ENCODE peak calls at places on chromosome 15, in four cellular contexts. W, K, U and J are unnamed samples.

GRCh38 chr15:92921215-92922131 is 21.3 kb downstream of the CHD2 start:
- DNase-seq in U (peak), K (no peak), W (no peak), J (no peak)

GRCh38 chr15:67931861-67932260 is 92.0 kb upstream of the RNU6-1 start:
- DNase-seq in U (no peak), K (no peak), W (no peak), J (no peak)

GRCh38 chr15:96333194-96334016 is 2.9 kb downstream of the NR2F2 start:
- DNase-seq in K (no peak), W (peak), U (no peak), J (peak)

GRCh38 chr15:47620960-47621681 is 96.2 kb upstream of the SEMA6D start:
- DNase-seq in U (no peak), K (no peak), W (no peak), J (no peak)

GRCh38 chr15:75720297-75720696 is 7.6 kb upstream of the CSPG4 start:
- DNase-seq in K (no peak), U (no peak), W (no peak), J (no peak)

GRCh38 chr15:95591886-95592285 is 738.6 kb upstream of the NR2F2 start:
- DNase-seq in K (no peak), U (no peak), W (no peak), J (no peak)

GRCh38 chr15:29451201-29451781 is 181.7 kb upstream of the NSMCE3 start:
- DNase-seq in W (peak), U (no peak), K (no peak), J (no peak)

GRCh38 chr15:44729394-44729913 is 6.9 kb upstream of the TRIM69 start:
- DNase-seq in W (no peak), K (no peak), U (peak), J (no peak)

GRCh38 chr15:88299502-88299901 is 43.0 kb upstream of the NTRK3 start:
- DNase-seq in U (no peak), K (no peak), W (no peak), J (no peak)

GRCh38 chr15:82414536-82415191 is 15.0 kb upstream of the GOLGA6L9 start:
- DNase-seq in K (no peak), W (no peak), U (no peak), J (peak)

GRCh38 chr15:100245855-100246254 is 95.9 kb downstream of the ADAMTS17 start:
- DNase-seq in W (no peak), U (no peak), K (no peak), J (no peak)